ENCODE peak calls at places on chromosome 21, in ten cellular contexts. One of them, this sample, is unnamed.
A peak's percentile ranks its signal among the peaks of the same experiment; 100 is the strongest.

GRCh38 chr21:46115441-46116188 is 17.7 kb downstream of the COL6A2 start:
- DNase-seq in kidney tubule cell: no peak
- DNase-seq in PC-3: no peak
- DNase-seq in stimulated activated naive CD4-positive, alpha-beta T cell: no peak
- DNase-seq in LoVo: no peak
- DNase-seq in brain microvascular endothelial cell: no peak
- DNase-seq in Ammon's horn: no peak
- DNase-seq in astrocyte of the hippocampus: no peak
- DNase-seq in WTC11: peak; percentile 5
- DNase-seq in NCI-H446: no peak
- DNase-seq in this sample: peak; percentile 36

GRCh38 chr21:28521932-28522826 is 470.5 kb downstream of the LTN1 start:
- DNase-seq in brain microvascular endothelial cell: peak; percentile 47
- DNase-seq in kidney tubule cell: peak; percentile 33
- DNase-seq in Ammon's horn: peak; percentile 13
- DNase-seq in astrocyte of the hippocampus: peak; percentile 20
- DNase-seq in WTC11: no peak
- DNase-seq in stimulated activated naive CD4-positive, alpha-beta T cell: no peak
- DNase-seq in LoVo: no peak
- DNase-seq in PC-3: peak; percentile 54
- DNase-seq in NCI-H446: no peak
- DNase-seq in this sample: peak; percentile 63

GRCh38 chr21:44893278-44893556 is 19.7 kb upstream of the PTTG1IP start:
- DNase-seq in stimulated activated naive CD4-positive, alpha-beta T cell: no peak
- DNase-seq in Ammon's horn: no peak
- DNase-seq in kidney tubule cell: no peak
- DNase-seq in astrocyte of the hippocampus: no peak
- DNase-seq in NCI-H446: no peak
- DNase-seq in LoVo: no peak
- DNase-seq in WTC11: no peak
- DNase-seq in brain microvascular endothelial cell: no peak
- DNase-seq in PC-3: no peak
- DNase-seq in this sample: no peak

GRCh38 chr21:36626791-36627190 is 72.1 kb upstream of the SIM2 start:
- DNase-seq in WTC11: no peak
- DNase-seq in kidney tubule cell: peak; percentile 68
- DNase-seq in astrocyte of the hippocampus: no peak
- DNase-seq in brain microvascular endothelial cell: no peak
- DNase-seq in NCI-H446: no peak
- DNase-seq in stimulated activated naive CD4-positive, alpha-beta T cell: no peak
- DNase-seq in PC-3: peak; percentile 52
- DNase-seq in LoVo: no peak
- DNase-seq in Ammon's horn: no peak
- DNase-seq in this sample: no peak

GRCh38 chr21:41970099-41970391 is 16.2 kb upstream of the C2CD2 start:
- DNase-seq in WTC11: no peak
- DNase-seq in LoVo: no peak
- DNase-seq in Ammon's horn: no peak
- DNase-seq in NCI-H446: no peak
- DNase-seq in stimulated activated naive CD4-positive, alpha-beta T cell: no peak
- DNase-seq in kidney tubule cell: no peak
- DNase-seq in PC-3: no peak
- DNase-seq in brain microvascular endothelial cell: no peak
- DNase-seq in astrocyte of the hippocampus: no peak
- DNase-seq in this sample: peak; percentile 40

GRCh38 chr21:28781602-28782274 is 210.9 kb downstream of the LTN1 start:
- DNase-seq in stimulated activated naive CD4-positive, alpha-beta T cell: no peak
- DNase-seq in PC-3: peak; percentile 72
- DNase-seq in kidney tubule cell: peak; percentile 51
- DNase-seq in LoVo: no peak
- DNase-seq in NCI-H446: no peak
- DNase-seq in astrocyte of the hippocampus: no peak
- DNase-seq in brain microvascular endothelial cell: peak; percentile 44
- DNase-seq in Ammon's horn: no peak
- DNase-seq in WTC11: no peak
- DNase-seq in this sample: no peak

GRCh38 chr21:21084179-21084578 is 86.0 kb downstream of the NCAM2 start:
- DNase-seq in Ammon's horn: no peak
- DNase-seq in WTC11: no peak
- DNase-seq in brain microvascular endothelial cell: no peak
- DNase-seq in kidney tubule cell: no peak
- DNase-seq in stimulated activated naive CD4-positive, alpha-beta T cell: no peak
- DNase-seq in PC-3: no peak
- DNase-seq in astrocyte of the hippocampus: peak; percentile 55
- DNase-seq in NCI-H446: no peak
- DNase-seq in LoVo: no peak
- DNase-seq in this sample: no peak

GRCh38 chr21:42389449-42389835 is 6.4 kb downstream of the TMPRSS3 start:
- DNase-seq in astrocyte of the hippocampus: no peak
- DNase-seq in WTC11: peak; percentile 38
- DNase-seq in PC-3: peak; percentile 80
- DNase-seq in NCI-H446: no peak
- DNase-seq in kidney tubule cell: peak; percentile 45
- DNase-seq in LoVo: peak; percentile 42
- DNase-seq in stimulated activated naive CD4-positive, alpha-beta T cell: no peak
- DNase-seq in Ammon's horn: no peak
- DNase-seq in brain microvascular endothelial cell: no peak
- DNase-seq in this sample: no peak

GRCh38 chr21:46675595-46676280 is 40.3 kb downstream of the PRMT2 start:
- DNase-seq in NCI-H446: no peak
- DNase-seq in brain microvascular endothelial cell: no peak
- DNase-seq in stimulated activated naive CD4-positive, alpha-beta T cell: no peak
- DNase-seq in WTC11: no peak
- DNase-seq in kidney tubule cell: no peak
- DNase-seq in PC-3: no peak
- DNase-seq in LoVo: no peak
- DNase-seq in Ammon's horn: no peak
- DNase-seq in astrocyte of the hippocampus: no peak
- DNase-seq in this sample: no peak

GRCh38 chr21:44425307-44425894 is 29.9 kb upstream of the LRRC3 start:
- DNase-seq in WTC11: peak; percentile 12
- DNase-seq in stimulated activated naive CD4-positive, alpha-beta T cell: no peak
- DNase-seq in LoVo: no peak
- DNase-seq in brain microvascular endothelial cell: no peak
- DNase-seq in NCI-H446: no peak
- DNase-seq in astrocyte of the hippocampus: no peak
- DNase-seq in PC-3: peak; percentile 70
- DNase-seq in kidney tubule cell: no peak
- DNase-seq in Ammon's horn: no peak
- DNase-seq in this sample: peak; percentile 43

GRCh38 chr21:44874497-44875331 is 1.2 kb upstream of the PTTG1IP start:
- DNase-seq in LoVo: no peak
- DNase-seq in brain microvascular endothelial cell: no peak
- DNase-seq in Ammon's horn: peak; percentile 38
- DNase-seq in stimulated activated naive CD4-positive, alpha-beta T cell: peak; percentile 45
- DNase-seq in WTC11: peak; percentile 42
- DNase-seq in PC-3: peak; percentile 56
- DNase-seq in astrocyte of the hippocampus: peak; percentile 57
- DNase-seq in NCI-H446: no peak
- DNase-seq in kidney tubule cell: peak; percentile 63
- DNase-seq in this sample: peak; percentile 77

GRCh38 chr21:30561957-30562356 is 843 bp upstream of the KRTAP19-7 start:
- DNase-seq in NCI-H446: no peak
- DNase-seq in Ammon's horn: no peak
- DNase-seq in kidney tubule cell: no peak
- DNase-seq in stimulated activated naive CD4-positive, alpha-beta T cell: no peak
- DNase-seq in LoVo: no peak
- DNase-seq in astrocyte of the hippocampus: no peak
- DNase-seq in PC-3: no peak
- DNase-seq in brain microvascular endothelial cell: no peak
- DNase-seq in WTC11: no peak
- DNase-seq in this sample: no peak

GRCh38 chr21:42651515-42652401 is 1.7 kb upstream of the PDE9A start:
- DNase-seq in LoVo: no peak
- DNase-seq in kidney tubule cell: no peak
- DNase-seq in PC-3: no peak
- DNase-seq in WTC11: no peak
- DNase-seq in Ammon's horn: peak; percentile 70
- DNase-seq in brain microvascular endothelial cell: no peak
- DNase-seq in astrocyte of the hippocampus: no peak
- DNase-seq in NCI-H446: peak; percentile 67
- DNase-seq in stimulated activated naive CD4-positive, alpha-beta T cell: no peak
- DNase-seq in this sample: no peak

GRCh38 chr21:46146856-46147255 is 8.5 kb downstream of the FTCD start:
- DNase-seq in NCI-H446: no peak
- DNase-seq in WTC11: no peak
- DNase-seq in astrocyte of the hippocampus: no peak
- DNase-seq in LoVo: no peak
- DNase-seq in stimulated activated naive CD4-positive, alpha-beta T cell: no peak
- DNase-seq in kidney tubule cell: no peak
- DNase-seq in Ammon's horn: no peak
- DNase-seq in PC-3: no peak
- DNase-seq in brain microvascular endothelial cell: no peak
- DNase-seq in this sample: peak; percentile 55

GRCh38 chr21:43352568-43353281 is 74.2 kb downstream of the SIK1 start:
- DNase-seq in stimulated activated naive CD4-positive, alpha-beta T cell: no peak
- DNase-seq in LoVo: no peak
- DNase-seq in kidney tubule cell: peak; percentile 33
- DNase-seq in brain microvascular endothelial cell: no peak
- DNase-seq in Ammon's horn: no peak
- DNase-seq in PC-3: peak; percentile 12
- DNase-seq in NCI-H446: no peak
- DNase-seq in WTC11: no peak
- DNase-seq in astrocyte of the hippocampus: no peak
- DNase-seq in this sample: no peak

GRCh38 chr21:42631142-42631541 is 22.3 kb upstream of the PDE9A start:
- DNase-seq in Ammon's horn: no peak
- DNase-seq in NCI-H446: no peak
- DNase-seq in kidney tubule cell: no peak
- DNase-seq in PC-3: no peak
- DNase-seq in WTC11: no peak
- DNase-seq in LoVo: no peak
- DNase-seq in stimulated activated naive CD4-positive, alpha-beta T cell: peak; percentile 24
- DNase-seq in astrocyte of the hippocampus: no peak
- DNase-seq in brain microvascular endothelial cell: no peak
- DNase-seq in this sample: peak; percentile 26

GRCh38 chr21:31573217-31573616 is 86.3 kb upstream of the SOD1 start:
- DNase-seq in WTC11: no peak
- DNase-seq in Ammon's horn: no peak
- DNase-seq in astrocyte of the hippocampus: no peak
- DNase-seq in stimulated activated naive CD4-positive, alpha-beta T cell: no peak
- DNase-seq in NCI-H446: no peak
- DNase-seq in brain microvascular endothelial cell: no peak
- DNase-seq in PC-3: no peak
- DNase-seq in LoVo: no peak
- DNase-seq in kidney tubule cell: peak; percentile 41
- DNase-seq in this sample: no peak

GRCh38 chr21:42690586-42690985 is 37.2 kb downstream of the PDE9A start:
- DNase-seq in kidney tubule cell: no peak
- DNase-seq in Ammon's horn: no peak
- DNase-seq in brain microvascular endothelial cell: no peak
- DNase-seq in WTC11: no peak
- DNase-seq in NCI-H446: no peak
- DNase-seq in PC-3: no peak
- DNase-seq in stimulated activated naive CD4-positive, alpha-beta T cell: no peak
- DNase-seq in astrocyte of the hippocampus: no peak
- DNase-seq in LoVo: no peak
- DNase-seq in this sample: no peak

GRCh38 chr21:38351961-38352521 is 95.2 kb downstream of the KCNJ15 start:
- DNase-seq in Ammon's horn: no peak
- DNase-seq in kidney tubule cell: peak; percentile 91
- DNase-seq in astrocyte of the hippocampus: peak; percentile 89
- DNase-seq in PC-3: peak; percentile 67
- DNase-seq in WTC11: no peak
- DNase-seq in stimulated activated naive CD4-positive, alpha-beta T cell: no peak
- DNase-seq in brain microvascular endothelial cell: peak; percentile 72
- DNase-seq in LoVo: peak; percentile 35
- DNase-seq in NCI-H446: no peak
- DNase-seq in this sample: peak; percentile 66

GRCh38 chr21:38773108-38774061 is 32.3 kb upstream of the ETS2 start:
- DNase-seq in WTC11: no peak
- DNase-seq in stimulated activated naive CD4-positive, alpha-beta T cell: no peak
- DNase-seq in Ammon's horn: no peak
- DNase-seq in brain microvascular endothelial cell: peak; percentile 95
- DNase-seq in astrocyte of the hippocampus: peak; percentile 87
- DNase-seq in LoVo: peak; percentile 30
- DNase-seq in kidney tubule cell: peak; percentile 94
- DNase-seq in PC-3: peak; percentile 95
- DNase-seq in NCI-H446: no peak
- DNase-seq in this sample: no peak

GRCh38 chr21:26297856-26298255 is 127.3 kb upstream of the APP start:
- DNase-seq in WTC11: no peak
- DNase-seq in kidney tubule cell: no peak
- DNase-seq in PC-3: no peak
- DNase-seq in NCI-H446: no peak
- DNase-seq in LoVo: no peak
- DNase-seq in stimulated activated naive CD4-positive, alpha-beta T cell: no peak
- DNase-seq in Ammon's horn: no peak
- DNase-seq in astrocyte of the hippocampus: no peak
- DNase-seq in brain microvascular endothelial cell: no peak
- DNase-seq in this sample: no peak

GRCh38 chr21:27134513-27134912 is 167.6 kb upstream of the ADAMTS5 start:
- DNase-seq in stimulated activated naive CD4-positive, alpha-beta T cell: no peak
- DNase-seq in kidney tubule cell: no peak
- DNase-seq in astrocyte of the hippocampus: no peak
- DNase-seq in WTC11: no peak
- DNase-seq in LoVo: no peak
- DNase-seq in brain microvascular endothelial cell: no peak
- DNase-seq in Ammon's horn: no peak
- DNase-seq in NCI-H446: peak; percentile 71
- DNase-seq in PC-3: no peak
- DNase-seq in this sample: no peak

GRCh38 chr21:26170471-26171309 is at the start of gene APP:
- DNase-seq in astrocyte of the hippocampus: peak; percentile 94
- DNase-seq in brain microvascular endothelial cell: peak; percentile 60
- DNase-seq in kidney tubule cell: peak; percentile 84
- DNase-seq in Ammon's horn: peak; percentile 81
- DNase-seq in LoVo: peak; percentile 83
- DNase-seq in WTC11: peak; percentile 85
- DNase-seq in PC-3: peak; percentile 83
- DNase-seq in stimulated activated naive CD4-positive, alpha-beta T cell: peak; percentile 91
- DNase-seq in NCI-H446: peak; percentile 65
- DNase-seq in this sample: peak; percentile 93

GRCh38 chr21:26916799-26917198 is 50.1 kb downstream of the ADAMTS5 start:
- DNase-seq in NCI-H446: no peak
- DNase-seq in astrocyte of the hippocampus: no peak
- DNase-seq in Ammon's horn: no peak
- DNase-seq in stimulated activated naive CD4-positive, alpha-beta T cell: no peak
- DNase-seq in PC-3: no peak
- DNase-seq in LoVo: no peak
- DNase-seq in kidney tubule cell: no peak
- DNase-seq in WTC11: no peak
- DNase-seq in brain microvascular endothelial cell: no peak
- DNase-seq in this sample: no peak

GRCh38 chr21:36999131-36999898 is 7.2 kb upstream of the RIPPLY3 start:
- DNase-seq in Ammon's horn: no peak
- DNase-seq in NCI-H446: no peak
- DNase-seq in brain microvascular endothelial cell: no peak
- DNase-seq in LoVo: no peak
- DNase-seq in WTC11: no peak
- DNase-seq in PC-3: no peak
- DNase-seq in kidney tubule cell: no peak
- DNase-seq in stimulated activated naive CD4-positive, alpha-beta T cell: no peak
- DNase-seq in astrocyte of the hippocampus: no peak
- DNase-seq in this sample: peak; percentile 17

GRCh38 chr21:29821230-29821629 is 118.6 kb downstream of the GRIK1 start:
- DNase-seq in NCI-H446: no peak
- DNase-seq in WTC11: no peak
- DNase-seq in Ammon's horn: no peak
- DNase-seq in astrocyte of the hippocampus: no peak
- DNase-seq in PC-3: no peak
- DNase-seq in kidney tubule cell: no peak
- DNase-seq in LoVo: no peak
- DNase-seq in brain microvascular endothelial cell: no peak
- DNase-seq in stimulated activated naive CD4-positive, alpha-beta T cell: no peak
- DNase-seq in this sample: no peak

GRCh38 chr21:18869105-18869504 is 465.5 kb upstream of the TMPRSS15 start:
- DNase-seq in NCI-H446: no peak
- DNase-seq in LoVo: no peak
- DNase-seq in stimulated activated naive CD4-positive, alpha-beta T cell: no peak
- DNase-seq in kidney tubule cell: no peak
- DNase-seq in astrocyte of the hippocampus: no peak
- DNase-seq in brain microvascular endothelial cell: no peak
- DNase-seq in WTC11: no peak
- DNase-seq in Ammon's horn: no peak
- DNase-seq in PC-3: no peak
- DNase-seq in this sample: no peak

GRCh38 chr21:35366348-35367085 is 317.4 kb upstream of the RUNX1 start:
- DNase-seq in WTC11: no peak
- DNase-seq in brain microvascular endothelial cell: peak; percentile 46
- DNase-seq in astrocyte of the hippocampus: no peak
- DNase-seq in kidney tubule cell: no peak
- DNase-seq in PC-3: no peak
- DNase-seq in NCI-H446: no peak
- DNase-seq in Ammon's horn: no peak
- DNase-seq in stimulated activated naive CD4-positive, alpha-beta T cell: no peak
- DNase-seq in LoVo: no peak
- DNase-seq in this sample: no peak